ENCODE peak calls at places on chromosomes 2 and 18, in seven cellular contexts. J is NK-92 treated with Interleukin-12 subunit alpha and Interleukin-12 subunit beta, amount 100 ng/mL, for 24 hours; U is NCI-H1048; D is iris pigment epithelial cell; W is adrenal gland; N is activated T-cell treated with anti-CD3 and anti-CD28 coated beads, Interleukin-2, amount 50 U/mL, for 1 hour; P is HCT116. V is an unnamed sample.

GRCh38 chr2:18436408-18437077 is 123.9 kb downstream of the RDH14 start:
- DNase-seq in J (no peak), U (no peak), D (peak), W (no peak), N (no peak), P (no peak), V (no peak)

GRCh38 chr2:207530160-207531023 is 630 bp downstream of the CREB1 start:
- DNase-seq in J (peak), U (no peak), D (peak), W (peak), N (peak), P (no peak), V (peak)

GRCh38 chr2:23549051-23549450 is 164.1 kb downstream of the KLHL29 start:
- DNase-seq in J (no peak), U (no peak), D (peak), W (no peak), N (no peak), P (no peak), V (peak)

GRCh38 chr2:176284451-176285049 is 15.3 kb downstream of the MTX2 start:
- DNase-seq in J (no peak), U (no peak), D (peak), W (no peak), N (no peak), P (no peak), V (peak)

GRCh38 chr2:150404147-150404546 is 83.3 kb downstream of the RND3 start:
- DNase-seq in J (no peak), U (no peak), D (no peak), W (no peak), N (no peak), P (no peak), V (peak)

GRCh38 chr2:110815938-110816337 is 83.6 kb downstream of the ACOXL start:
- DNase-seq in J (no peak), U (no peak), D (no peak), W (no peak), N (no peak), P (no peak), V (no peak)

GRCh38 chr2:101608411-101609317 is 88.8 kb upstream of the MAP4K4 start:
- DNase-seq in J (no peak), U (no peak), D (peak), W (no peak), N (no peak), P (no peak), V (peak)

GRCh38 chr2:223725494-223725893 is 111.9 kb downstream of the AP1S3 start:
- DNase-seq in J (no peak), U (no peak), D (peak), W (peak), N (no peak), P (peak), V (peak)

GRCh38 chr2:38381381-38382143 is 4.5 kb upstream of the ATL2 start:
- DNase-seq in J (no peak), U (no peak), D (no peak), W (no peak), N (no peak), P (no peak), V (no peak)

GRCh38 chr2:191382801-191383200 is 137.6 kb downstream of the MYO1B start:
- DNase-seq in J (no peak), U (no peak), D (peak), W (no peak), N (no peak), P (no peak), V (peak)

GRCh38 chr2:174510583-174511189 is 23.9 kb upstream of the GPR155 start:
- DNase-seq in J (no peak), U (no peak), D (peak), W (no peak), N (no peak), P (peak), V (peak)

GRCh38 chr18:8314123-8314522 is 295.1 kb upstream of the RAB12 start:
- DNase-seq in J (no peak), U (no peak), D (no peak), W (no peak), N (no peak), P (no peak), V (no peak)

GRCh38 chr2:24787532-24787931 is 5.7 kb downstream of the PTRHD1 start:
- DNase-seq in J (no peak), U (no peak), D (no peak), W (no peak), N (no peak), P (no peak), V (no peak)

GRCh38 chr2:33890686-33891085 is 291.6 kb upstream of the FAM98A start:
- DNase-seq in J (no peak), U (no peak), D (no peak), W (no peak), N (no peak), P (no peak), V (no peak)

V was measured in RPMI7951.